ENCODE peak calls at places on chromosome 16, in ten cellular contexts. Y is Daoy; O is activated naive CD4-positive, alpha-beta T cell; F is NCI-H1092; Q is ELR; N is lower leg skin; M is NAMALWA; R is MM.1S; X is kidney tubule cell; E is adrenal gland. P is an unnamed sample.
A peak's percentile ranks its signal among the peaks of the same experiment; 100 is the strongest.

GRCh38 chr16:2465653-2466415 is 5.3 kb upstream of the NTN3 start:
- DNase-seq in Y (no peak), O (no peak), F (no peak), Q (no peak), N (no peak), M (peak; percentile 50), R (no peak), X (no peak), E (no peak), P (no peak)

GRCh38 chr16:55136356-55136755 is 187.6 kb upstream of the IRX6 start:
- DNase-seq in Y (peak; percentile 27), O (no peak), F (no peak), Q (no peak), N (no peak), M (no peak), R (no peak), X (no peak), E (no peak), P (no peak)

GRCh38 chr16:75011634-75012307 is 12.9 kb downstream of the ZNRF1 start:
- DNase-seq in Y (peak; percentile 87), O (no peak), F (no peak), Q (peak; percentile 90), N (peak; percentile 36), M (peak; percentile 20), R (no peak), X (peak; percentile 76), E (peak; percentile 61), P (peak; percentile 92)

GRCh38 chr16:56647641-56648431 is 3.9 kb upstream of the MT1B start:
- DNase-seq in Y (no peak), O (no peak), F (no peak), Q (no peak), N (no peak), M (no peak), R (no peak), X (no peak), E (no peak), P (no peak)

GRCh38 chr16:77169650-77170236 is 21.2 kb upstream of the MON1B start:
- DNase-seq in Y (peak; percentile 59), O (peak; percentile 6), F (peak; percentile 6), Q (peak; percentile 60), N (no peak), M (peak; percentile 86), R (peak; percentile 45), X (peak; percentile 65), E (no peak), P (peak; percentile 66)

GRCh38 chr16:80122155-80122554 is 418.6 kb upstream of the DYNLRB2 start:
- DNase-seq in Y (no peak), O (no peak), F (no peak), Q (no peak), N (peak; percentile 87), M (no peak), R (no peak), X (no peak), E (peak; percentile 46), P (no peak)

GRCh38 chr16:54504372-54504771 is 217.8 kb upstream of the IRX3 start:
- DNase-seq in Y (no peak), O (no peak), F (peak; percentile 60), Q (no peak), N (no peak), M (no peak), R (no peak), X (no peak), E (peak; percentile 31), P (no peak)

GRCh38 chr16:89256651-89257254 is 39.2 kb downstream of the ZNF778 start:
- DNase-seq in Y (peak; percentile 72), O (peak; percentile 55), F (peak; percentile 33), Q (peak; percentile 80), N (peak; percentile 91), M (no peak), R (no peak), X (peak; percentile 77), E (peak; percentile 66), P (no peak)

GRCh38 chr16:82580293-82580900 is 46.4 kb upstream of the CDH13 start:
- DNase-seq in Y (peak; percentile 33), O (no peak), F (peak; percentile 36), Q (peak; percentile 29), N (no peak), M (peak; percentile 9), R (no peak), X (peak; percentile 23), E (no peak), P (peak; percentile 6)

GRCh38 chr16:67541391-67542263 is 13.0 kb downstream of the RIPOR1 start:
- DNase-seq in Y (no peak), O (no peak), F (peak; percentile 46), Q (peak; percentile 72), N (no peak), M (peak; percentile 58), R (no peak), X (peak; percentile 61), E (peak; percentile 72), P (no peak)

GRCh38 chr16:3283525-3284447 is 495 bp downstream of the ZNF263 start:
- DNase-seq in Y (peak; percentile 11), O (no peak), F (no peak), Q (peak; percentile 13), N (no peak), M (no peak), R (no peak), X (peak; percentile 14), E (no peak), P (peak; percentile 12)

GRCh38 chr16:24062270-24062817 is 193.8 kb upstream of the CACNG3 start:
- DNase-seq in Y (no peak), O (no peak), F (no peak), Q (no peak), N (peak; percentile 42), M (no peak), R (no peak), X (no peak), E (no peak), P (no peak)

GRCh38 chr16:57127037-57127763 is 34.8 kb downstream of the CPNE2 start:
- DNase-seq in Y (no peak), O (no peak), F (no peak), Q (no peak), N (no peak), M (no peak), R (no peak), X (no peak), E (no peak), P (peak; percentile 80)

GRCh38 chr16:70686376-70687171 is 721 bp upstream of the MTSS2 start:
- DNase-seq in Y (no peak), O (no peak), F (no peak), Q (peak; percentile 38), N (no peak), M (no peak), R (no peak), X (no peak), E (no peak), P (no peak)

GRCh38 chr16:4137438-4137837 is 21.2 kb upstream of the ADCY9 start:
- DNase-seq in Y (no peak), O (no peak), F (no peak), Q (no peak), N (no peak), M (no peak), R (no peak), X (no peak), E (no peak), P (no peak)

GRCh38 chr16:28951410-28951943 is 740 bp downstream of the NFATC2IP start:
- DNase-seq in Y (no peak), O (no peak), F (no peak), Q (peak; percentile 43), N (no peak), M (no peak), R (peak; percentile 45), X (no peak), E (peak; percentile 35), P (peak; percentile 59)

GRCh38 chr16:57092786-57093301 is 461 bp downstream of the CPNE2 start:
- DNase-seq in Y (peak; percentile 28), O (peak; percentile 18), F (no peak), Q (peak; percentile 47), N (peak; percentile 88), M (peak; percentile 61), R (peak; percentile 36), X (peak; percentile 32), E (no peak), P (peak; percentile 44)

GRCh38 chr16:48041861-48042435 is 113.8 kb downstream of the ABCC12 start:
- DNase-seq in Y (peak; percentile 4), O (no peak), F (no peak), Q (no peak), N (no peak), M (no peak), R (no peak), X (peak; percentile 23), E (no peak), P (peak; percentile 18)

GRCh38 chr16:87344931-87345631 is 27.9 kb upstream of the C16orf95 start:
- DNase-seq in Y (peak; percentile 14), O (no peak), F (no peak), Q (no peak), N (no peak), M (no peak), R (no peak), X (no peak), E (no peak), P (no peak)

GRCh38 chr16:75044800-75045361 is 46.1 kb downstream of the ZNRF1 start:
- DNase-seq in Y (no peak), O (no peak), F (no peak), Q (no peak), N (peak; percentile 87), M (no peak), R (no peak), X (no peak), E (peak; percentile 43), P (peak; percentile 35)

GRCh38 chr16:1540556-1540855 is 7.0 kb downstream of the TMEM204 start:
- DNase-seq in Y (no peak), O (no peak), F (no peak), Q (no peak), N (no peak), M (no peak), R (no peak), X (no peak), E (no peak), P (no peak)

GRCh38 chr16:55021595-55022475 is 91.2 kb downstream of the IRX5 start:
- DNase-seq in Y (peak; percentile 79), O (no peak), F (no peak), Q (peak; percentile 56), N (peak; percentile 67), M (peak; percentile 9), R (no peak), X (peak; percentile 25), E (no peak), P (peak; percentile 5)

GRCh38 chr16:51151435-51151950 is 423 bp upstream of the SALL1 start:
- DNase-seq in Y (peak; percentile 75), O (no peak), F (peak; percentile 89), Q (peak; percentile 73), N (no peak), M (no peak), R (no peak), X (peak; percentile 91), E (no peak), P (no peak)

GRCh38 chr16:82509636-82510035 is 117.1 kb upstream of the CDH13 start:
- DNase-seq in Y (peak; percentile 13), O (no peak), F (no peak), Q (peak; percentile 22), N (no peak), M (no peak), R (no peak), X (no peak), E (no peak), P (no peak)

P was measured in GM12865.